ENCODE peak calls at places on chromosomes 7 and 10, in six cellular contexts. L, T, G, O, W and R are unnamed samples.

GRCh38 chr7:133436014-133436428 is 183.1 kb downstream of the EXOC4 start:
- DNase-seq in L (no peak), O (no peak), T (no peak), G (no peak), W (no peak), R (no peak)

GRCh38 chr10:108051218-108051617 is 886.7 kb upstream of the SORCS1 start:
- DNase-seq in W (no peak), O (no peak), T (no peak), L (no peak), G (no peak), R (no peak)

GRCh38 chr10:74813371-74813770 is 13.0 kb upstream of the KAT6B start:
- DNase-seq in T (no peak), L (no peak), O (no peak), G (no peak), W (peak), R (no peak)

GRCh38 chr10:103545771-103546281 is 52.3 kb downstream of the NEURL1 start:
- DNase-seq in G (no peak), L (no peak), O (no peak), T (no peak), W (peak), R (no peak)

GRCh38 chr10:126804396-126804795 is 100.8 kb upstream of the DOCK1 start:
- DNase-seq in O (no peak), W (no peak), G (no peak), T (no peak), L (no peak), R (no peak)

GRCh38 chr10:26215923-26216576 is 524 bp upstream of the GAD2 start:
- DNase-seq in G (no peak), T (no peak), W (peak), L (peak), O (no peak), R (no peak)

GRCh38 chr7:20741801-20742200 is 44.9 kb downstream of the SP8 start:
- DNase-seq in O (no peak), W (no peak), L (no peak), G (no peak), T (no peak), R (no peak)

GRCh38 chr7:101436857-101437576 is 74.3 kb downstream of the COL26A1 start:
- DNase-seq in L (no peak), O (no peak), W (peak), G (peak), T (no peak), R (no peak)

GRCh38 chr7:91083855-91084644 is 180.2 kb upstream of the FZD1 start:
- DNase-seq in G (no peak), L (peak), O (no peak), W (no peak), T (no peak), R (no peak)

GRCh38 chr7:18177129-18177814 is 149.6 kb upstream of the PRPS1L1 start:
- DNase-seq in L (no peak), W (no peak), G (peak), T (no peak), O (no peak), R (no peak)

GRCh38 chr7:148286150-148286549 is 304.4 kb upstream of the C7orf33 start:
- DNase-seq in W (peak), L (peak), G (no peak), O (no peak), T (no peak), R (no peak)

GRCh38 chr7:143347950-143348349 is 14.6 kb downstream of the FAM131B start:
- DNase-seq in G (no peak), O (no peak), T (no peak), W (no peak), L (no peak), R (no peak)

GRCh38 chr7:105648561-105649401 is 67.5 kb upstream of the EFCAB10 start:
- DNase-seq in L (peak), T (no peak), W (no peak), G (peak), O (no peak), R (no peak)

GRCh38 chr10:127832456-127832855 is 60.3 kb downstream of the CLRN3 start:
- DNase-seq in T (no peak), G (no peak), L (no peak), O (no peak), W (no peak), R (no peak)

GRCh38 chr10:34698248-34698831 is 116.8 kb downstream of the PARD3 start:
- DNase-seq in T (no peak), O (no peak), L (no peak), W (no peak), G (no peak), R (no peak)

GRCh38 chr10:45091968-45092367 is 91.2 kb downstream of the ZNF22 start:
- DNase-seq in G (no peak), L (no peak), W (no peak), O (no peak), T (no peak), R (no peak)

GRCh38 chr7:137996386-137996851 is 5.5 kb downstream of the CREB3L2 start:
- DNase-seq in L (no peak), W (no peak), T (no peak), G (no peak), O (no peak), R (no peak)

GRCh38 chr7:51276091-51276605 is 40.5 kb downstream of the COBL start:
- DNase-seq in O (no peak), T (no peak), W (no peak), L (no peak), G (no peak), R (no peak)

GRCh38 chr7:90111-91063 is 102.0 kb upstream of the FAM20C start:
- DNase-seq in L (no peak), O (no peak), G (no peak), T (no peak), W (no peak), R (no peak)

GRCh38 chr7:134724606-134725005 is 54.8 kb upstream of the CALD1 start:
- DNase-seq in G (peak), W (peak), O (peak), L (no peak), T (no peak), R (no peak)

GRCh38 chr7:135210818-135211178 is 528 bp downstream of the WDR91 start:
- DNase-seq in W (no peak), T (no peak), L (peak), O (no peak), G (no peak), R (no peak)

GRCh38 chr7:129825005-129825553 is 127.7 kb downstream of the UBE2H start:
- DNase-seq in T (no peak), G (peak), O (peak), L (peak), W (peak), R (peak)

GRCh38 chr7:18356195-18356645 is 139.3 kb upstream of the HDAC9 start:
- DNase-seq in T (no peak), L (peak), O (peak), G (no peak), W (peak), R (no peak)

GRCh38 chr10:71036586-71036985 is 148.2 kb upstream of the PCBD1 start:
- DNase-seq in L (no peak), T (no peak), O (no peak), W (no peak), G (no peak), R (no peak)

GRCh38 chr10:97850446-97850845 is 803 bp downstream of the GOLGA7B start:
- DNase-seq in O (no peak), W (no peak), G (no peak), L (peak), T (no peak), R (no peak)

GRCh38 chr10:70575874-70576802 is 26.4 kb downstream of the PRF1 start:
- DNase-seq in T (no peak), G (peak), L (no peak), W (peak), O (peak), R (no peak)

GRCh38 chr7:152050547-152050971 is 25.1 kb downstream of the GALNT11 start:
- DNase-seq in W (no peak), L (no peak), O (no peak), G (no peak), T (no peak), R (no peak)

GRCh38 chr10:101258179-101258885 is 29.1 kb upstream of the LBX1 start:
- DNase-seq in O (no peak), W (peak), T (no peak), L (no peak), G (no peak), R (no peak)

GRCh38 chr7:1348836-1349335 is 110.4 kb downstream of the MICALL2 start:
- DNase-seq in W (no peak), O (no peak), G (no peak), T (no peak), L (no peak), R (no peak)

GRCh38 chr10:90779573-90779972 is 78.3 kb downstream of the HTR7 start:
- DNase-seq in L (no peak), O (no peak), G (no peak), W (peak), T (no peak), R (no peak)